ENCODE peak calls at places on chromosome 7, in six cellular contexts. M is fibroblast of lung; V is CD8-positive, alpha-beta T cell; Y is choroid plexus epithelial cell; T is B cell; H is neural crest cell. F is an unnamed sample.

GRCh38 chr7:25889765-25890164 is 262.2 kb upstream of the NFE2L3 start:
- DNase-seq in M (no peak), V (no peak), Y (no peak), T (no peak), H (no peak), F (no peak)

GRCh38 chr7:99296471-99296870 is 23.8 kb downstream of the MYH16 start:
- DNase-seq in M (no peak), V (no peak), Y (no peak), T (no peak), H (no peak), F (no peak)

GRCh38 chr7:142300689-142301088 is 42.8 kb upstream of the PRSS58 start:
- DNase-seq in M (no peak), V (no peak), Y (no peak), T (no peak), H (no peak), F (no peak)

GRCh38 chr7:88357295-88357694 is 50.6 kb upstream of the STEAP4 start:
- DNase-seq in M (peak; percentile 11), V (no peak), Y (peak; percentile 33), T (no peak), H (no peak), F (no peak)

GRCh38 chr7:23895666-23896096 is 185.7 kb downstream of the STK31 start:
- DNase-seq in M (peak; percentile 45), V (no peak), Y (no peak), T (no peak), H (no peak), F (no peak)

GRCh38 chr7:68783671-68784070 is 814.6 kb upstream of the AUTS2 start:
- DNase-seq in M (peak; percentile 32), V (no peak), Y (peak; percentile 27), T (no peak), H (no peak), F (no peak)

GRCh38 chr7:142323706-142324105 is 65.8 kb upstream of the PRSS58 start:
- DNase-seq in M (no peak), V (no peak), Y (peak; percentile 34), T (no peak), H (peak; percentile 57), F (peak; percentile 48)

GRCh38 chr7:132733860-132734259 is 157.6 kb upstream of the PLXNA4 start:
- DNase-seq in M (no peak), V (no peak), Y (no peak), T (no peak), H (no peak), F (no peak)

GRCh38 chr7:139557857-139558581 is 34.5 kb downstream of the CLEC2L start:
- DNase-seq in M (no peak), V (no peak), Y (no peak), T (no peak), H (no peak), F (peak; percentile 10)

GRCh38 chr7:39656415-39656814 is 33.0 kb downstream of the RALA start:
- DNase-seq in M (no peak), V (no peak), Y (no peak), T (no peak), H (no peak), F (no peak)

GRCh38 chr7:76267835-76268183 is 34.7 kb upstream of the HSPB1 start:
- DNase-seq in M (no peak), V (no peak), Y (no peak), T (no peak), H (no peak), F (no peak)

GRCh38 chr7:110076194-110076593 is 1014.7 kb upstream of the LRRN3 start:
- DNase-seq in M (no peak), V (no peak), Y (no peak), T (no peak), H (no peak), F (no peak)

GRCh38 chr7:150383710-150384397 is 4.7 kb downstream of the ZNF775 start:
- DNase-seq in M (no peak), V (no peak), Y (no peak), T (no peak), H (peak; percentile 90), F (peak; percentile 89)

GRCh38 chr7:8094164-8095140 is 125.9 kb downstream of the GLCCI1 start:
- DNase-seq in M (no peak), V (no peak), Y (no peak), T (no peak), H (no peak), F (no peak)

GRCh38 chr7:74092321-74092963 is 8.8 kb downstream of the LIMK1 start:
- DNase-seq in M (no peak), V (no peak), Y (no peak), T (no peak), H (peak; percentile 53), F (no peak)

GRCh38 chr7:155052982-155053381 is 17.1 kb upstream of the HTR5A start:
- DNase-seq in M (no peak), V (no peak), Y (no peak), T (no peak), H (no peak), F (no peak)

GRCh38 chr7:152328234-152328633 is 107.6 kb downstream of the KMT2C start:
- DNase-seq in M (no peak), V (no peak), Y (no peak), T (no peak), H (no peak), F (no peak)

GRCh38 chr7:119578116-119578515 is 694.9 kb upstream of the KCND2 start:
- DNase-seq in M (no peak), V (no peak), Y (no peak), T (no peak), H (no peak), F (no peak)

GRCh38 chr7:90988523-90988922 is 275.7 kb upstream of the FZD1 start:
- DNase-seq in M (no peak), V (no peak), Y (no peak), T (no peak), H (no peak), F (no peak)

GRCh38 chr7:74292757-74293576 is 3.8 kb downstream of the CLIP2 start:
- DNase-seq in M (no peak), V (no peak), Y (no peak), T (no peak), H (no peak), F (no peak)

DNA sequence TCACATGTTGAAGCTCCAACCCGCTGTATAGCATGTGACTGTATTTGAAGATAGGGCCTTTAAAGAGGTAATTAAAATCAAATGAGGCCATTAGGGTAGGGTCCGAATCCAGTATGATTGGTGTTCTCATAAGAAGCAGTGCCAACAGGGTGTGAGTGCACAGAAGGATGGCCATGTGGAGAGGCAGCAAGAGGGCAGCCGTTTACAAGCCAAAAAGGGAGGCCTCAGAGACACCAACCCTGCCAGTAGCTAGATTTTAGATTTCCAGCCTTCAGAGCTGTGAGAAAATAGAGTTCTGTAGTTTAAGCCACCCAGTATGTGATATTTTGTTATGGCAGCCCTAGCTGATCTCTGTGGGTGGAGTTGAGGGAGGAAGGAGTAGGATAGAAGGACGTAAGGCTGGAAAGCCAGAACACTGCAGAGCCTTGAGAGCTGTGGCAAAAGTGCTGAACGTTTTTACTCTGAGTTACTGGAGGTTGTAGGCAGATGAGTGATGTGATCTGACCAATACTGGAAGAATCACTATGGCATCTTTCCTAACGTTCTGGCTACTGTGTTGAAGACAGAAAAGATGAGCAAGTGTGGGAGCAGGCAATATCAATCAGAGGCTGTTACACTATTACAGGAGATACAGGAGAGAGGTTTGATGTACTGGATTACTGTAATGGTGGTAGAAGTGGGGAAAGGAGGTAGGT is 334.9 kb downstream of the ELMO1 start:
- DNase-seq in M (no peak), V (no peak), Y (no peak), T (no peak), H (no peak), F (no peak)
- TF ChIP-seq CTCF in M (no peak), V (no peak), Y (no peak), T (no peak), H (no peak), F (no peak)

GRCh38 chr7:130736298-130736900 is 2.4 kb upstream of the KLF14 start:
- DNase-seq in M (no peak), V (no peak), Y (no peak), T (no peak), H (no peak), F (no peak)

GRCh38 chr7:130734525-130735272 is 692 bp upstream of the KLF14 start:
- DNase-seq in M (no peak), V (no peak), Y (no peak), T (no peak), H (peak; percentile 9), F (no peak)

GRCh38 chr7:130733866-130734524 is at the start of gene KLF14:
- DNase-seq in M (peak; percentile 23), V (no peak), Y (peak; percentile 11), T (peak; percentile 48), H (peak; percentile 16), F (no peak)

GRCh38 chr7:130735273-130735716 is 1.3 kb upstream of the KLF14 start:
- DNase-seq in M (no peak), V (no peak), Y (no peak), T (no peak), H (no peak), F (no peak)

DNA sequence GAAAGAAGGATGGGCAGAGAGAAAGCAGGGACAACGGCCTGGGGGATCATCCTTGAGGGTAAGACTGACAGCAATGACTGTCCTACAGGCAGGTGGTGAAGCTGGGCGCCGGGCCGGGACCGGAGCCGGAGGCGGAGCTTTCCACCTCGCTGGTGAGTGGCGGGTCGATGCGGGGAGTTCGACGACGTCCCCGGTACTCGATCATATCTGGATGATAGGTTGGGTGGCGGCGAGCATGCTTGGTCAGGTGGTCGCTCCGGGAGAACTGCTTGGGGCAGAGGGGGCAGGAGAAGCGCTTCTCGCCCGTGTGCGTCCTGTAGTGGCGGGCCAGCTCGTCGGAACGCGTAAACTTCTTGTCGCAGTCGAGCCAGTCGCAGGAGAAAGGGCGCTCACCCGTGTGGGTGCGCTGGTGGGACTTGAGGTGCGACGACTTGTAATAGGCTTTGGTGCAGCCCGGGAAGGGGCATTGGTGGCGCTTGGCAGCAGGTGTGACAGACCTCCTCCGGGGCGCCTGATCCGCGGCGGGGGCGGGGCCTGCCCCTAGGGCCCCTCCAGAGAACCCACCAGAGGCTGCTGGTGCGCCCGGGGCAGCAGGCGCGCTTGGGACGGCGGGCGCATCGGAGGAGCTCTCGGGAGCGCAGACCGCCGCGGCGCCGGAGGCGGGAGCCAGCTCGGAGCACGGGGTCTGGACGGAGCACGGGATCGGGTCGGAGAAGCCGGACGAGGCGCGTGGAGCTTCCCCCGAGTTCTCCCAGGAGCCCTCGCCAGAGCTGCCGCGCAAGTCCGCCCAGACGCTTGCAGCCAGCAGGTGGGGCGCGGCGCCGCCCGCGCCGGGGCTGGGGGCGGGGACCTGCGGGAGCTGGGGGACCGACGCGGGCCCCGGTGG is 784 bp downstream of the KLF14 start:
- DNase-seq in M (peak; percentile 5), V (no peak), Y (peak; percentile 6), T (peak; percentile 49), H (peak; percentile 14), F (peak; percentile 33)
- TF ChIP-seq CTCF in M (no peak), V (no peak), Y (no peak), T (peak; percentile 37), H (peak; percentile 28), F (peak; percentile 8)

DNA sequence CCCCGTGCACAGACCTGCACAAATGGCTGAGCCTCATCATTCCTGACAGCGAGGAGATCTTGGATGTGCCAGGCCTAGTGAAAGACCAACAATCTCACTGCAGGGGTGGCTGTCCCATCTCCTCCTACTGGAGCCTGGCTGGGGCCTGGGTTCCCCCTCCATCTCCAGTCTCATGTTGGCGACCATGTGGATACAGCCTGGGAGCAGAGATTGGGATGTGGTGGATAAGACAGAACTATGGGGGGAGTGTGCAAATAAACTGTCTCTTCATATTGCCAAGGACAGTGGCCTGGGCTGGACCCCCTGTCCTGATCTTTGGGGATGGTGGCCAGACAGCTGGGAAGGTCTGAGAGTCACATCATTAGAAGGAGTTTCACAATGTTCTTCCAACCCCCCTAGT is 5.9 kb upstream of the MINDY4 start:
- DNase-seq in M (no peak), V (no peak), Y (no peak), T (no peak), H (no peak), F (no peak)
- TF ChIP-seq CTCF in M (no peak), V (no peak), Y (no peak), T (no peak), H (no peak), F (no peak)

GRCh38 chr7:158760936-158761335 is 56.3 kb upstream of the NCAPG2 start:
- DNase-seq in M (no peak), V (no peak), Y (no peak), T (no peak), H (no peak), F (no peak)
- TF ChIP-seq CTCF in M (peak; percentile 17), V (peak; percentile 17), Y (peak; percentile 39), T (no peak), H (peak; percentile 22), F (peak; percentile 22)